ENCODE peak calls at places on chromosomes 7 and 10, in nine cellular contexts. Z is thyroid gland, S is choroid plexus epithelial cell, L is body of pancreas, T is HFFc6, I is HCT116, B is tibial nerve, D is psoas muscle, O is fibroblast of lung. G is an unnamed sample.
A peak's percentile ranks its signal among the peaks of the same experiment; 100 is the strongest.

GRCh38 chr10:74213571-74214162 is 62.6 kb downstream of the ADK start:
- DNase-seq in Z (peak; percentile 64), S (peak; percentile 78), L (peak; percentile 59), T (peak; percentile 26), I (peak; percentile 35), B (no peak), D (peak; percentile 20), O (peak; percentile 23), G (peak; percentile 68)

GRCh38 chr10:26269754-26270153 is 53.2 kb downstream of the GAD2 start:
- DNase-seq in Z (no peak), S (peak; percentile 8), L (no peak), T (peak; percentile 6), I (peak; percentile 42), B (no peak), D (no peak), O (peak; percentile 31), G (peak; percentile 56)

GRCh38 chr7:13050703-13051102 is 363.3 kb downstream of the ARL4A start:
- DNase-seq in Z (no peak), S (peak; percentile 91), L (no peak), T (peak; percentile 68), I (no peak), B (no peak), D (no peak), O (peak; percentile 84), G (peak; percentile 31)

GRCh38 chr10:35447693-35448407 is 111.5 kb downstream of the CCNY start:
- DNase-seq in Z (peak; percentile 43), S (peak; percentile 82), L (peak; percentile 42), T (peak; percentile 67), I (peak; percentile 10), B (no peak), D (no peak), O (peak; percentile 92), G (peak; percentile 78)

GRCh38 chr10:126016156-126016805 is 119.9 kb downstream of the FANK1 start:
- DNase-seq in Z (no peak), S (no peak), L (no peak), T (no peak), I (no peak), B (no peak), D (no peak), O (peak; percentile 45), G (peak; percentile 47)

GRCh38 chr7:23622469-23622868 is 25.3 kb downstream of the CCDC126 start:
- DNase-seq in Z (no peak), S (peak; percentile 87), L (no peak), T (peak; percentile 14), I (no peak), B (no peak), D (no peak), O (peak; percentile 62), G (peak; percentile 77)

GRCh38 chr7:74544706-74545469 is 91.2 kb downstream of the GTF2IRD1 start:
- DNase-seq in Z (peak; percentile 9), S (peak; percentile 85), L (peak; percentile 79), T (peak; percentile 26), I (peak; percentile 34), B (no peak), D (no peak), O (peak; percentile 36), G (peak; percentile 83)

GRCh38 chr7:105594034-105594433 is 12.7 kb upstream of the EFCAB10 start:
- DNase-seq in Z (peak; percentile 25), S (no peak), L (peak; percentile 23), T (no peak), I (no peak), B (no peak), D (no peak), O (no peak), G (no peak)

GRCh38 chr10:119335671-119336353 is 128.4 kb downstream of the GRK5 start:
- DNase-seq in Z (no peak), S (no peak), L (no peak), T (no peak), I (no peak), B (no peak), D (no peak), O (peak; percentile 61), G (no peak)

GRCh38 chr10:112286837-112287818 is 3.9 kb downstream of the TECTB start:
- DNase-seq in Z (peak; percentile 89), S (no peak), L (no peak), T (no peak), I (no peak), B (no peak), D (no peak), O (no peak), G (no peak)

GRCh38 chr10:79234391-79235318 is 112.6 kb upstream of the PPIF start:
- DNase-seq in Z (no peak), S (peak; percentile 39), L (no peak), T (peak; percentile 8), I (no peak), B (no peak), D (no peak), O (peak; percentile 37), G (peak; percentile 61)

GRCh38 chr7:2209146-2209960 is 23.4 kb downstream of the MAD1L1 start:
- DNase-seq in Z (peak; percentile 69), S (peak; percentile 81), L (peak; percentile 63), T (peak; percentile 41), I (no peak), B (peak; percentile 52), D (peak; percentile 75), O (peak; percentile 57), G (peak; percentile 39)

GRCh38 chr10:133080683-133081040 is 7.1 kb upstream of the ADGRA1 start:
- DNase-seq in Z (no peak), S (no peak), L (no peak), T (no peak), I (no peak), B (no peak), D (no peak), O (no peak), G (no peak)

GRCh38 chr10:7626283-7626682 is 40.5 kb downstream of the ITIH5 start:
- DNase-seq in Z (no peak), S (no peak), L (no peak), T (no peak), I (no peak), B (no peak), D (no peak), O (no peak), G (peak; percentile 42)

GRCh38 chr10:7625836-7626235 is 40.9 kb downstream of the ITIH5 start:
- DNase-seq in Z (no peak), S (no peak), L (peak; percentile 11), T (no peak), I (no peak), B (no peak), D (peak; percentile 45), O (no peak), G (peak; percentile 17)

GRCh38 chr10:7625009-7625408 is 41.8 kb downstream of the ITIH5 start:
- DNase-seq in Z (no peak), S (no peak), L (no peak), T (no peak), I (no peak), B (no peak), D (no peak), O (no peak), G (no peak)

GRCh38 chr10:7622969-7623368 is 43.8 kb downstream of the ITIH5 start:
- DNase-seq in Z (peak; percentile 8), S (no peak), L (no peak), T (no peak), I (no peak), B (no peak), D (no peak), O (no peak), G (peak; percentile 70)
- TF ChIP-seq CTCF in Z (no peak), S (no peak), L (no peak), T (no peak), I (peak; percentile 16), B (no peak), D (no peak), O (no peak), G (no peak)

GRCh38 chr7:120944826-120945562 is 5.6 kb upstream of the ING3 start:
- DNase-seq in Z (no peak), S (no peak), L (no peak), T (no peak), I (no peak), B (no peak), D (no peak), O (no peak), G (no peak)

GRCh38 chr7:120939345-120939744 is 11.2 kb upstream of the ING3 start:
- DNase-seq in Z (no peak), S (no peak), L (no peak), T (no peak), I (no peak), B (no peak), D (no peak), O (no peak), G (no peak)

GRCh38 chr7:120942861-120943260 is 7.7 kb upstream of the ING3 start:
- DNase-seq in Z (no peak), S (no peak), L (no peak), T (no peak), I (no peak), B (no peak), D (no peak), O (no peak), G (no peak)

GRCh38 chr7:120941856-120942255 is 8.7 kb upstream of the ING3 start:
- DNase-seq in Z (no peak), S (no peak), L (no peak), T (no peak), I (no peak), B (no peak), D (no peak), O (no peak), G (no peak)

GRCh38 chr7:120941064-120941463 is 9.5 kb upstream of the ING3 start:
- DNase-seq in Z (no peak), S (peak; percentile 31), L (no peak), T (no peak), I (peak; percentile 4), B (no peak), D (no peak), O (no peak), G (peak; percentile 16)
- TF ChIP-seq CTCF in Z (peak; percentile 44), S (peak; percentile 31), L (no peak), T (peak; percentile 65), I (peak; percentile 46), B (peak; percentile 33), D (peak; percentile 41), O (no peak), G (no peak)

DNA sequence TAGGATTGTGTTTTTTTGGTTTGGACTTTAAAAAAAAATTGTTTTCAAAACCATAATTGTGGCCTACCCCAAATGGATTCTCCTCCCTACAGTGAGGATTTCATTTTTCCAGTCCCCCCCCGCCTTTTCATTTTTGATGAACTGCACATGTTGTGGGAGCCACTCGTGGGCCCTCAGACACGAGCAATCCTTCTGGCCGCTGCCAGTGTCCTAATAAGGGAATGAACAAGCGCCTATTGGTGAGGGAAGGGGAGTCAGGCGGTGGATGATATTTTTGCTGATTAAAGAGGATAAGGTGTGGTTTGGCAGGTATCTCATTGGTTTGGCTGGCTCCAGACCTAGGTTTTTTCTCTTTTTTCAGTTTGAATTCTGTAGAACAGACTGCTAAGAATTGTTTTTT is 78.7 kb upstream of the AGBL3 start:
- DNase-seq in Z (no peak), S (peak; percentile 59), L (no peak), T (peak; percentile 23), I (no peak), B (no peak), D (no peak), O (peak; percentile 85), G (no peak)
- TF ChIP-seq CTCF in Z (no peak), S (no peak), L (no peak), T (no peak), I (no peak), B (no peak), D (no peak), O (no peak), G (no peak)

DNA sequence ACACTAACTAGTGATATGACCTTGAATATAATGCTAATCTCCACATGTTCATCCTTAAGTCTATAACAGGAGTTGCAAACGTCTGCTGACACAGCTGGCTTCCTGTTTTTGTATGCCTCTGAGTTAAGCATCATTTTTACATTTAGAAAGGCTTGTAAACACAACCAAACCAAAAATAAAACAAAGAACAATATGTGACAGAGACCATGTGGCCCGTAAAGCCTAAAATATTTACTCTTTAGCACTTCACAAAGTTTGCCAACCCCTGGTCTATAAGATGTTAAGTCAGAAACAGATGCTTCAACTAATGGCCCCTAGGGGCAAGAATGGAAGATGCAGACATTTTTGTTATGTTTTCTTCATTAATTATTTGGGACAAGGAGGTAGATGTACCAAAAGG is 109.3 kb downstream of the CPEB3 start:
- DNase-seq in Z (no peak), S (peak; percentile 30), L (no peak), T (no peak), I (no peak), B (no peak), D (no peak), O (no peak), G (peak; percentile 9)
- TF ChIP-seq CTCF in Z (peak; percentile 8), S (peak; percentile 53), L (no peak), T (peak; percentile 59), I (peak; percentile 44), B (no peak), D (no peak), O (peak; percentile 31), G (no peak)